ENCODE peak calls at places on chromosomes 4 and X, in five cellular contexts. E, V, N, W and B are unnamed samples.

GRCh38 chr4:24988776-24989175 is 42.0 kb downstream of the LGI2 start:
- DNase-seq in E (no peak), V (peak), N (peak), W (peak), B (peak)

GRCh38 chr4:72629540-72629939 is 60.5 kb upstream of the ADAMTS3 start:
- DNase-seq in E (no peak), V (peak), N (no peak), W (no peak), B (peak)

GRCh38 chr4:13705521-13706035 is 78.1 kb upstream of the BOD1L1 start:
- DNase-seq in E (no peak), V (peak), N (no peak), W (no peak), B (peak)

GRCh38 chrX:120419465-120419864 is 49.6 kb downstream of the LAMP2 start:
- DNase-seq in E (peak), V (no peak), N (no peak), W (no peak), B (no peak)

GRCh38 chr4:80989921-80990544 is 40.5 kb upstream of the BMP3 start:
- DNase-seq in E (peak), V (peak), N (peak), W (peak), B (peak)

GRCh38 chr4:141177171-141177570 is 43.5 kb upstream of the ZNF330 start:
- DNase-seq in E (no peak), V (no peak), N (no peak), W (no peak), B (no peak)

GRCh38 chrX:11557120-11557519 is 108.6 kb downstream of the ARHGAP6 start:
- DNase-seq in E (no peak), V (peak), N (peak), W (no peak), B (peak)

GRCh38 chr4:155426953-155427352 is 50.2 kb upstream of the MAP9 start:
- DNase-seq in E (no peak), V (peak), N (no peak), W (no peak), B (no peak)

GRCh38 chr4:18366762-18367358 is 345.3 kb upstream of the LCORL start:
- DNase-seq in E (peak), V (peak), N (no peak), W (peak), B (peak)

GRCh38 chr4:183409956-183410355 is 34.5 kb upstream of the CDKN2AIP start:
- DNase-seq in E (no peak), V (no peak), N (no peak), W (no peak), B (no peak)

GRCh38 chr4:7135389-7135746 is 57.0 kb upstream of the SORCS2 start:
- DNase-seq in E (no peak), V (peak), N (no peak), W (no peak), B (peak)

GRCh38 chrX:136577562-136577961 is 45.5 kb downstream of the VGLL1 start:
- DNase-seq in E (peak), V (peak), N (peak), W (peak), B (peak)

GRCh38 chr4:173121044-173121685 is 47.4 kb upstream of the GALNT7 start:
- DNase-seq in E (peak), V (no peak), N (peak), W (no peak), B (peak)

GRCh38 chrX:54230440-54231148 is 47.5 kb upstream of the FAM120C start:
- DNase-seq in E (no peak), V (peak), N (no peak), W (no peak), B (peak)